ENCODE peak calls at places on chromosomes 13 and 19, in ten cellular contexts. H, O, W, M, R, E, D, Y, V and S are unnamed samples.

GRCh38 chr19:4327252-4327876 is 11.3 kb downstream of the STAP2 start:
- DNase-seq in Y (no peak), H (peak), D (no peak), R (peak), E (peak), W (peak), M (no peak), V (no peak), O (no peak), S (peak)

GRCh38 chr19:13764821-13765394 is 586 bp downstream of the MRI1 start:
- DNase-seq in O (no peak), E (peak), R (peak), M (peak), V (no peak), H (no peak), W (no peak), D (no peak), Y (no peak), S (no peak)

GRCh38 chr13:112774829-112775565 is 85.2 kb downstream of the ATP11A start:
- DNase-seq in R (no peak), V (no peak), O (no peak), M (no peak), E (no peak), Y (no peak), D (no peak), W (no peak), H (no peak), S (no peak)

GRCh38 chr19:8161135-8161646 is 11.8 kb upstream of the FBN3 start:
- DNase-seq in R (no peak), Y (no peak), V (no peak), D (no peak), E (no peak), H (peak), W (no peak), M (no peak), O (no peak), S (peak)

GRCh38 chr13:29524176-29524575 is 71.3 kb downstream of the SLC7A1 start:
- DNase-seq in M (no peak), D (no peak), O (no peak), E (no peak), V (no peak), H (no peak), Y (no peak), R (peak), W (no peak), S (no peak)

GRCh38 chr19:49809155-49809986 is 3.7 kb downstream of the FUZ start:
- DNase-seq in D (no peak), W (no peak), V (peak), M (peak), E (peak), R (peak), Y (peak), H (peak), O (no peak), S (peak)

GRCh38 chr19:43784981-43785808 is 4.4 kb upstream of the KCNN4 start:
- DNase-seq in E (peak), H (peak), O (peak), R (peak), M (peak), D (no peak), W (no peak), Y (peak), V (no peak), S (peak)

GRCh38 chr19:45820413-45821102 is 5.5 kb upstream of the RSPH6A start:
- DNase-seq in E (no peak), M (no peak), O (peak), V (no peak), R (no peak), W (no peak), H (no peak), Y (no peak), D (no peak), S (no peak)

GRCh38 chr19:43624933-43625332 is 5.5 kb upstream of the ZNF428 start:
- DNase-seq in W (peak), D (no peak), H (peak), V (no peak), Y (no peak), O (peak), E (no peak), M (no peak), R (peak), S (no peak)

GRCh38 chr13:45142440-45143345 is 22.4 kb downstream of the GTF2F2 start:
- DNase-seq in W (no peak), H (no peak), R (no peak), E (no peak), Y (no peak), M (no peak), O (peak), D (no peak), V (no peak), S (peak)

GRCh38 chr13:59776924-59777690 is 386.6 kb downstream of the DIAPH3 start:
- DNase-seq in W (no peak), Y (no peak), E (peak), M (peak), V (peak), D (peak), O (peak), R (no peak), H (no peak), S (no peak)

GRCh38 chr13:104773775-104774174 is 1707.6 kb upstream of the SLC10A2 start:
- DNase-seq in R (no peak), D (peak), V (peak), W (peak), O (peak), Y (peak), E (peak), H (peak), M (no peak), S (no peak)

GRCh38 chr13:51928231-51928630 is 66.5 kb downstream of the CCDC70 start:
- DNase-seq in D (no peak), W (no peak), M (no peak), H (no peak), Y (no peak), O (no peak), V (no peak), E (no peak), R (no peak), S (no peak)

GRCh38 chr13:46716821-46717220 is 80.1 kb downstream of the ESD start:
- DNase-seq in R (no peak), O (no peak), W (no peak), D (no peak), M (no peak), E (no peak), H (no peak), Y (no peak), V (no peak), S (no peak)

GRCh38 chr19:11286312-11286974 is 9.5 kb upstream of the TSPAN16 start:
- DNase-seq in D (no peak), O (peak), W (no peak), Y (no peak), H (no peak), V (no peak), E (no peak), M (peak), R (peak), S (peak)

GRCh38 chr13:38399540-38399939 is 49.9 kb downstream of the UFM1 start:
- DNase-seq in H (no peak), E (no peak), Y (no peak), W (no peak), R (no peak), D (no peak), O (no peak), M (no peak), V (no peak), S (no peak)

GRCh38 chr13:65595881-65596280 is 1634.3 kb downstream of the PCDH9 start:
- DNase-seq in O (no peak), E (no peak), R (no peak), W (no peak), Y (no peak), M (no peak), H (no peak), D (peak), V (no peak), S (no peak)

GRCh38 chr19:7191946-7192691 is 102.1 kb downstream of the INSR start:
- DNase-seq in E (no peak), R (no peak), M (no peak), Y (no peak), V (no peak), O (no peak), H (no peak), W (no peak), D (no peak), S (no peak)

GRCh38 chr13:23050126-23050525 is 130.7 kb upstream of the SGCG start:
- DNase-seq in D (no peak), H (peak), M (no peak), E (no peak), Y (no peak), V (no peak), O (no peak), W (no peak), R (no peak), S (no peak)

GRCh38 chr13:52846567-52847321 is 1.7 kb downstream of the PCDH8 start:
- DNase-seq in E (peak), R (peak), M (no peak), H (peak), O (no peak), W (no peak), V (no peak), Y (no peak), D (no peak), S (peak)

GRCh38 chr19:920051-920857 is 3.1 kb downstream of the KISS1R start:
- DNase-seq in V (no peak), R (no peak), W (no peak), D (no peak), M (no peak), Y (no peak), H (no peak), E (no peak), O (no peak), S (no peak)

GRCh38 chr19:6228523-6229215 is 51.1 kb downstream of the MLLT1 start:
- DNase-seq in O (no peak), M (no peak), Y (no peak), W (no peak), V (no peak), D (no peak), R (peak), E (no peak), H (no peak), S (no peak)

GRCh38 chr19:17125052-17125727 is 49.6 kb downstream of the MYO9B start:
- DNase-seq in H (no peak), M (peak), W (no peak), O (no peak), D (no peak), E (no peak), V (no peak), R (no peak), Y (no peak), S (no peak)

GRCh38 chr13:31207630-31208549 is 8.1 kb downstream of the B3GLCT start:
- DNase-seq in V (peak), E (peak), H (no peak), M (no peak), R (peak), W (no peak), Y (no peak), D (no peak), O (no peak), S (peak)

GRCh38 chr13:31045621-31046081 is 113.2 kb downstream of the TEX26 start:
- DNase-seq in E (peak), D (peak), O (peak), Y (peak), H (peak), M (peak), R (no peak), V (peak), W (no peak), S (no peak)

GRCh38 chr13:45200701-45201230 is at the start of gene KCTD4:
- DNase-seq in O (peak), H (no peak), V (no peak), E (no peak), D (no peak), M (no peak), W (no peak), R (no peak), Y (no peak), S (no peak)

GRCh38 chr13:30906411-30906990 is 430 bp downstream of the MEDAG start:
- DNase-seq in H (peak), Y (no peak), R (peak), V (no peak), E (peak), D (no peak), M (peak), O (no peak), W (no peak), S (no peak)

GRCh38 chr13:69226427-69226826 is 881.2 kb upstream of the ATXN8OS start:
- DNase-seq in W (no peak), M (no peak), Y (no peak), O (no peak), R (no peak), V (no peak), H (no peak), D (no peak), E (no peak), S (no peak)

GRCh38 chr13:105599477-105600037 is 935.9 kb downstream of the EFNB2 start:
- DNase-seq in V (no peak), Y (no peak), E (no peak), O (no peak), H (no peak), R (no peak), M (no peak), D (no peak), W (no peak), S (no peak)

GRCh38 chr13:87669379-87669978 is 1.7 kb upstream of the SLITRK5 start:
- DNase-seq in Y (no peak), H (peak), E (peak), M (no peak), V (peak), W (no peak), O (peak), D (no peak), R (no peak), S (peak)

GRCh38 chr19:34475026-34475974 is 6.3 kb upstream of the WTIP start:
- DNase-seq in V (peak), Y (no peak), M (peak), E (peak), R (no peak), D (no peak), H (no peak), W (no peak), O (peak), S (peak)

GRCh38 chr19:17020823-17021222 is 5.8 kb downstream of the CPAMD8 start:
- DNase-seq in Y (no peak), R (no peak), V (no peak), M (no peak), D (no peak), E (no peak), H (peak), W (no peak), O (no peak), S (no peak)

GRCh38 chr19:48553676-48554384 is 1.9 kb downstream of the SULT2B1 start:
- DNase-seq in O (peak), M (peak), H (peak), Y (peak), D (no peak), R (no peak), W (no peak), V (no peak), E (peak), S (no peak)